ENCODE peak calls at places on chromosomes 5 and 9, in five cellular contexts. One of them, this sample, is unnamed.

GRCh38 chr5:151496041-151496484 is 48.7 kb downstream of the SLC36A1 start:
- DNase-seq in H7: no peak
- DNase-seq in IMR-90: peak
- DNase-seq in astrocyte of the spinal cord: no peak
- DNase-seq in mesendoderm: peak
- DNase-seq in this sample: no peak

GRCh38 chr9:98536542-98537173 is 172.1 kb downstream of the GABBR2 start:
- DNase-seq in H7: peak
- DNase-seq in IMR-90: no peak
- DNase-seq in astrocyte of the spinal cord: no peak
- DNase-seq in mesendoderm: peak
- DNase-seq in this sample: no peak

GRCh38 chr9:221989-222776 is 7.5 kb downstream of the DOCK8 start:
- DNase-seq in H7: no peak
- DNase-seq in IMR-90: no peak
- DNase-seq in astrocyte of the spinal cord: no peak
- DNase-seq in mesendoderm: peak
- DNase-seq in this sample: no peak

GRCh38 chr9:15697459-15697858 is 144.6 kb downstream of the CCDC171 start:
- DNase-seq in H7: no peak
- DNase-seq in IMR-90: peak
- DNase-seq in astrocyte of the spinal cord: peak
- DNase-seq in mesendoderm: peak
- DNase-seq in this sample: peak

GRCh38 chr5:30237189-30237588 is 956.3 kb upstream of the CDH6 start:
- DNase-seq in H7: no peak
- DNase-seq in IMR-90: no peak
- DNase-seq in astrocyte of the spinal cord: no peak
- DNase-seq in mesendoderm: no peak
- DNase-seq in this sample: no peak

GRCh38 chr9:81619353-81620008 is 69.9 kb downstream of the TLE1 start:
- DNase-seq in H7: no peak
- DNase-seq in IMR-90: peak
- DNase-seq in astrocyte of the spinal cord: peak
- DNase-seq in mesendoderm: no peak
- DNase-seq in this sample: peak

GRCh38 chr9:88814521-88815101 is 176.7 kb upstream of the S1PR3 start:
- DNase-seq in H7: no peak
- DNase-seq in IMR-90: peak
- DNase-seq in astrocyte of the spinal cord: peak
- DNase-seq in mesendoderm: no peak
- DNase-seq in this sample: peak

GRCh38 chr9:14212116-14212515 is 101.8 kb downstream of the NFIB start:
- DNase-seq in H7: no peak
- DNase-seq in IMR-90: peak
- DNase-seq in astrocyte of the spinal cord: peak
- DNase-seq in mesendoderm: no peak
- DNase-seq in this sample: no peak

GRCh38 chr5:61332369-61332745 is 299 bp downstream of the ZSWIM6 start:
- DNase-seq in H7: peak
- DNase-seq in IMR-90: no peak
- DNase-seq in astrocyte of the spinal cord: no peak
- DNase-seq in mesendoderm: peak
- DNase-seq in this sample: peak

GRCh38 chr9:112437406-112437805 is 49.2 kb upstream of the KIAA1958 start:
- DNase-seq in H7: no peak
- DNase-seq in IMR-90: no peak
- DNase-seq in astrocyte of the spinal cord: no peak
- DNase-seq in mesendoderm: no peak
- DNase-seq in this sample: no peak

GRCh38 chr9:893843-894420 is 52.4 kb downstream of the DMRT1 start:
- DNase-seq in H7: peak
- DNase-seq in IMR-90: peak
- DNase-seq in astrocyte of the spinal cord: peak
- DNase-seq in mesendoderm: peak
- DNase-seq in this sample: peak

GRCh38 chr9:136881691-136882108 is 4.6 kb upstream of the TRAF2 start:
- DNase-seq in H7: peak
- DNase-seq in IMR-90: peak
- DNase-seq in astrocyte of the spinal cord: no peak
- DNase-seq in mesendoderm: peak
- DNase-seq in this sample: peak

GRCh38 chr5:96245401-96246091 is 187.5 kb downstream of the PCSK1 start:
- DNase-seq in H7: no peak
- DNase-seq in IMR-90: peak
- DNase-seq in astrocyte of the spinal cord: no peak
- DNase-seq in mesendoderm: no peak
- DNase-seq in this sample: no peak

GRCh38 chr9:137723396-137724113 is 104.8 kb downstream of the EHMT1 start:
- DNase-seq in H7: peak
- DNase-seq in IMR-90: no peak
- DNase-seq in astrocyte of the spinal cord: no peak
- DNase-seq in mesendoderm: no peak
- DNase-seq in this sample: peak

GRCh38 chr9:135359764-135360163 is 119.8 kb upstream of the PPP1R26 start:
- DNase-seq in H7: no peak
- DNase-seq in IMR-90: no peak
- DNase-seq in astrocyte of the spinal cord: no peak
- DNase-seq in mesendoderm: no peak
- DNase-seq in this sample: no peak

GRCh38 chr9:68775003-68775730 is 70.1 kb downstream of the PIP5K1B start:
- DNase-seq in H7: no peak
- DNase-seq in IMR-90: peak
- DNase-seq in astrocyte of the spinal cord: no peak
- DNase-seq in mesendoderm: no peak
- DNase-seq in this sample: no peak

GRCh38 chr9:37591775-37592107 is 656 bp downstream of the TOMM5 start:
- DNase-seq in H7: no peak
- DNase-seq in IMR-90: no peak
- DNase-seq in astrocyte of the spinal cord: no peak
- DNase-seq in mesendoderm: peak
- DNase-seq in this sample: no peak

GRCh38 chr5:93349613-93350012 is 231.4 kb downstream of the NR2F1-AS1 start:
- DNase-seq in H7: no peak
- DNase-seq in IMR-90: peak
- DNase-seq in astrocyte of the spinal cord: peak
- DNase-seq in mesendoderm: no peak
- DNase-seq in this sample: peak

GRCh38 chr9:135926402-135927194 is 19.3 kb upstream of the CAMSAP1 start:
- DNase-seq in H7: peak
- DNase-seq in IMR-90: peak
- DNase-seq in astrocyte of the spinal cord: peak
- DNase-seq in mesendoderm: peak
- DNase-seq in this sample: peak

GRCh38 chr9:129250786-129251185 is 72.7 kb upstream of the IER5L start:
- DNase-seq in H7: no peak
- DNase-seq in IMR-90: peak
- DNase-seq in astrocyte of the spinal cord: no peak
- DNase-seq in mesendoderm: no peak
- DNase-seq in this sample: no peak

GRCh38 chr9:119044801-119045200 is 324.4 kb downstream of the BRINP1 start:
- DNase-seq in H7: no peak
- DNase-seq in IMR-90: no peak
- DNase-seq in astrocyte of the spinal cord: no peak
- DNase-seq in mesendoderm: peak
- DNase-seq in this sample: no peak
- H3K4me3 ChIP-seq in H7: no peak
- H3K4me3 ChIP-seq in IMR-90: no peak
- H3K4me3 ChIP-seq in astrocyte of the spinal cord: no peak
- H3K4me3 ChIP-seq in mesendoderm: no peak
- H3K4me3 ChIP-seq in this sample: no peak

GRCh38 chr5:174501461-174502069 is 222.8 kb upstream of the MSX2 start:
- DNase-seq in H7: no peak
- DNase-seq in IMR-90: peak
- DNase-seq in astrocyte of the spinal cord: no peak
- DNase-seq in mesendoderm: no peak
- DNase-seq in this sample: peak

GRCh38 chr5:174504266-174504726 is 220.1 kb upstream of the MSX2 start:
- DNase-seq in H7: no peak
- DNase-seq in IMR-90: no peak
- DNase-seq in astrocyte of the spinal cord: no peak
- DNase-seq in mesendoderm: no peak
- DNase-seq in this sample: no peak

GRCh38 chr5:174503086-174503460 is 221.3 kb upstream of the MSX2 start:
- DNase-seq in H7: no peak
- DNase-seq in IMR-90: no peak
- DNase-seq in astrocyte of the spinal cord: no peak
- DNase-seq in mesendoderm: no peak
- DNase-seq in this sample: no peak

GRCh38 chr5:174503461-174504265 is 220.7 kb upstream of the MSX2 start:
- DNase-seq in H7: no peak
- DNase-seq in IMR-90: peak
- DNase-seq in astrocyte of the spinal cord: peak
- DNase-seq in mesendoderm: no peak
- DNase-seq in this sample: no peak

GRCh38 chr5:174500636-174501035 is 223.7 kb upstream of the MSX2 start:
- DNase-seq in H7: no peak
- DNase-seq in IMR-90: no peak
- DNase-seq in astrocyte of the spinal cord: no peak
- DNase-seq in mesendoderm: no peak
- DNase-seq in this sample: no peak
- H3K4me3 ChIP-seq in H7: no peak
- H3K4me3 ChIP-seq in IMR-90: no peak
- H3K4me3 ChIP-seq in astrocyte of the spinal cord: no peak
- H3K4me3 ChIP-seq in mesendoderm: no peak
- H3K4me3 ChIP-seq in this sample: no peak

GRCh38 chr5:138755084-138755748 is 2.0 kb downstream of the CTNNA1 start:
- DNase-seq in H7: no peak
- DNase-seq in IMR-90: no peak
- DNase-seq in astrocyte of the spinal cord: no peak
- DNase-seq in mesendoderm: no peak
- DNase-seq in this sample: peak
- H3K4me3 ChIP-seq in H7: no peak
- H3K4me3 ChIP-seq in IMR-90: no peak
- H3K4me3 ChIP-seq in astrocyte of the spinal cord: peak
- H3K4me3 ChIP-seq in mesendoderm: no peak
- H3K4me3 ChIP-seq in this sample: peak

GRCh38 chr5:140795259-140795641 is 598 bp downstream of the PCDHA2 start:
- DNase-seq in H7: peak
- DNase-seq in IMR-90: no peak
- DNase-seq in astrocyte of the spinal cord: no peak
- DNase-seq in mesendoderm: peak
- DNase-seq in this sample: peak

GRCh38 chr5:140791111-140791510 is 3.5 kb upstream of the PCDHA2 start:
- DNase-seq in H7: no peak
- DNase-seq in IMR-90: no peak
- DNase-seq in astrocyte of the spinal cord: no peak
- DNase-seq in mesendoderm: no peak
- DNase-seq in this sample: no peak

GRCh38 chr5:140796718-140797095 is 2.1 kb downstream of the PCDHA2 start:
- DNase-seq in H7: no peak
- DNase-seq in IMR-90: no peak
- DNase-seq in astrocyte of the spinal cord: no peak
- DNase-seq in mesendoderm: no peak
- DNase-seq in this sample: no peak

DNA sequence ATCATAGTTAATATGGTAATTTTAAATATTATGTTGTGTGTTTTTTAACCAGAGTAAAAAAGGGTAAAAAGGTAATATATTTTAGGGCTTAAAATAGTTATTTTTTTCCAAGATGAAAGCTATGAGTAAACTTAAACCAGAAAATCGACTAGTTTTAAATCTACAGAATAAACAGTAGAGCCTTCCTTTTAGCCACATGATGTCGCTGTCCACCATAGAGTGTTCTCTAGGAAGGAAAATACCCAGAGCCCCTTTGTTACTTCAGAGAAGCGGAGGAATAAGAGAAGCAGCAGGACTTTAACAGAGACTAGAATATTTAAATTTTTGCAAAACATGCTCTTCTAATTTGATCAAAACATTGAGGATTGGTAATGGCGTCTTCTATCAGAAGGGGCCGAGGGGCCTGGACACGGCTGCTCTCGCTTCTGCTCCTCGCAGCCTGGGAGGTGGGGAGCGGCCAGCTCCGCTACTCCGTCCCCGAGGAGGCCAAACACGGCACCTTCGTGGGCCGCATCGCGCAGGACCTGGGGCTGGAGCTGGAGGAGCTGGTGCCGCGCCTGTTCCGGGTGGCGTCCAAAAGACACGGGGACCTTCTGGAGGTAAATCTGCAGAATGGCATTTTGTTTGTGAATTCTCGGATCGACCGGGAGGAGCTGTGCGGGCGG is at the start of gene PCDHA2:
- DNase-seq in H7: peak
- DNase-seq in IMR-90: no peak
- DNase-seq in astrocyte of the spinal cord: no peak
- DNase-seq in mesendoderm: peak
- DNase-seq in this sample: no peak
- H3K4me3 ChIP-seq in H7: peak
- H3K4me3 ChIP-seq in IMR-90: no peak
- H3K4me3 ChIP-seq in astrocyte of the spinal cord: no peak
- H3K4me3 ChIP-seq in mesendoderm: no peak
- H3K4me3 ChIP-seq in this sample: no peak

DNA sequence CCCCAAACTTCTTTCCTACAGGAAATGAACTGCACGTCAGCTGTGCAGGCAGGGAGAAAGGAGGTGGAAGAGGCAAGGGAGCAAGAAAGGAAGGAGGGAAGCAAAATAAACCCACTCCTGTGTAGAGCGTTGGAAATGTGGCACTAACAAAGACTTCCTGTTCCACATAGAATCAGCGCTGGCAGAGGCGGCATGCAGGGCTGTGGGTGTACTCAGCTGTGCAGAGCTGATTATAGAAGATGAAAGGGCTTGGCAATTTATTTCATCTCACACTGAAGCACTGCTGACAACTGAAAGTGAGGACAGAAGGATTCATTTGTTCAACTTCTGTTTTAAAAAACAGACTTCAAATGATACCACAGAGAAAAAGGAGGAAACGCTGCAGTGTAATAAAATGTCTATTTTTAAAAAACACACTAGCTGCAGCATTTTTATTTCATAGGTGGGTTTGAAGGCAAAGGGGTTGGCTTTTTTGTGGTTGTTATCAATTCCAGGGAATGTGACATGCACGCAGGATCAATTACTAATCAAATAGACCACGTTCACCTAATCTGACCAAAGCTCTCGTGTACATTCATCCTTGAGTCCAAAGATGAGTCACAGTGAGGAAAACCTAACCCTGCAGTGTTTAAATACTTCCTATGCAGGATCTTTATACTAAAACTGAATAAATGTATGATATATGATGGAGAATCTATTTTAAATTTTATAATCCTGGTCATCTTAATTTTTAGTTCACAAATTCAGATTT is 583.5 kb downstream of the ZNF608 start:
- DNase-seq in H7: no peak
- DNase-seq in IMR-90: peak
- DNase-seq in astrocyte of the spinal cord: peak
- DNase-seq in mesendoderm: no peak
- DNase-seq in this sample: peak
- H3K4me3 ChIP-seq in H7: no peak
- H3K4me3 ChIP-seq in IMR-90: no peak
- H3K4me3 ChIP-seq in astrocyte of the spinal cord: no peak
- H3K4me3 ChIP-seq in mesendoderm: no peak
- H3K4me3 ChIP-seq in this sample: peak

GRCh38 chr5:135079282-135079681 is 45.3 kb upstream of the PITX1 start:
- DNase-seq in H7: no peak
- DNase-seq in IMR-90: no peak
- DNase-seq in astrocyte of the spinal cord: no peak
- DNase-seq in mesendoderm: no peak
- DNase-seq in this sample: no peak
- H3K4me3 ChIP-seq in H7: no peak
- H3K4me3 ChIP-seq in IMR-90: no peak
- H3K4me3 ChIP-seq in astrocyte of the spinal cord: no peak
- H3K4me3 ChIP-seq in mesendoderm: no peak
- H3K4me3 ChIP-seq in this sample: no peak

This sample was measured in osteoblast.